ENCODE peak calls at places on chromosomes 13 and 19, in eight cellular contexts. O is IMR-90; E is astrocyte; H is lower lobe of right lung; G is CD8-positive, alpha-beta memory T cell; N is aorta; X is CD8-positive, alpha-beta T cell; K is HCT116. Q is an unnamed sample.
A peak's percentile ranks its signal among the peaks of the same experiment; 100 is the strongest.

GRCh38 chr19:9913237-9914000 is 22.9 kb downstream of the OLFM2 start:
- DNase-seq in N (no peak), H (no peak), G (no peak), O (no peak), E (no peak), X (no peak), K (no peak), Q (peak; percentile 56)

GRCh38 chr13:76677047-76677446 is 209.2 kb downstream of the KCTD12 start:
- DNase-seq in G (no peak), X (no peak), H (no peak), E (peak; percentile 56), O (peak; percentile 43), K (no peak), N (peak; percentile 75), Q (no peak)

GRCh38 chr13:82800391-82800790 is 1081.9 kb downstream of the SLITRK1 start:
- DNase-seq in H (no peak), G (no peak), O (no peak), N (no peak), E (peak; percentile 2), X (no peak), K (no peak), Q (no peak)

GRCh38 chr13:50419896-50420295 is 404.7 kb downstream of the KCNRG start:
- DNase-seq in N (no peak), X (no peak), K (no peak), G (no peak), O (no peak), E (no peak), H (no peak), Q (no peak)

GRCh38 chr13:113836917-113837553 is 26.8 kb downstream of the GAS6 start:
- DNase-seq in N (no peak), K (peak; percentile 33), H (peak; percentile 54), O (peak; percentile 85), E (peak; percentile 87), X (no peak), G (no peak), Q (peak; percentile 29)

GRCh38 chr19:45320997-45321775 is 1.5 kb downstream of the CKM start:
- DNase-seq in X (no peak), K (no peak), O (no peak), H (no peak), N (no peak), E (no peak), G (no peak), Q (no peak)

GRCh38 chr19:40204381-40204780 is 13.2 kb downstream of the MAP3K10 start:
- DNase-seq in N (no peak), X (no peak), K (no peak), H (no peak), O (no peak), G (no peak), E (no peak), Q (no peak)

GRCh38 chr13:113978741-113979481 is 5.0 kb upstream of the C13orf46 start:
- DNase-seq in E (no peak), K (no peak), H (peak; percentile 39), N (peak; percentile 71), O (no peak), X (no peak), G (no peak), Q (no peak)

GRCh38 chr13:25753976-25754375 is 297.8 kb downstream of the SHISA2 start:
- DNase-seq in O (no peak), N (no peak), E (peak; percentile 56), G (no peak), X (no peak), H (no peak), K (no peak), Q (no peak)

GRCh38 chr13:112733112-112733511 is 43.3 kb downstream of the ATP11A start:
- DNase-seq in K (no peak), X (no peak), O (no peak), H (no peak), N (no peak), G (no peak), E (no peak), Q (no peak)

GRCh38 chr13:53250272-53250875 is 221.8 kb downstream of the OLFM4 start:
- DNase-seq in N (no peak), H (no peak), E (peak; percentile 56), X (no peak), K (peak; percentile 56), O (peak; percentile 72), G (no peak), Q (peak; percentile 85)

GRCh38 chr13:98540476-98540875 is 36.4 kb downstream of the STK24 start:
- DNase-seq in K (no peak), N (no peak), X (no peak), E (peak; percentile 22), H (no peak), G (no peak), O (no peak), Q (no peak)

GRCh38 chr19:55750715-55751114 is 8.2 kb upstream of the RFPL4A start:
- DNase-seq in E (no peak), X (no peak), O (no peak), K (no peak), N (no peak), H (no peak), G (no peak), Q (no peak)

GRCh38 chr19:11560404-11560988 is 1.5 kb upstream of the ELOF1 start:
- DNase-seq in K (peak; percentile 77), G (peak; percentile 48), N (no peak), O (peak; percentile 84), E (peak; percentile 39), H (no peak), X (peak; percentile 39), Q (peak; percentile 92)

GRCh38 chr13:82636119-82636518 is 1246.2 kb downstream of the SLITRK1 start:
- DNase-seq in O (peak; percentile 9), N (no peak), G (no peak), K (no peak), X (no peak), H (no peak), E (peak; percentile 2), Q (peak; percentile 5)

GRCh38 chr13:107713314-107713713 is 502.0 kb downstream of the LIG4 start:
- DNase-seq in O (no peak), K (no peak), X (no peak), N (no peak), E (peak; percentile 10), G (no peak), H (no peak), Q (no peak)

GRCh38 chr13:86862137-86862536 is 809.0 kb upstream of the SLITRK5 start:
- DNase-seq in K (no peak), H (no peak), X (no peak), N (no peak), O (no peak), E (no peak), G (no peak), Q (no peak)

DNA sequence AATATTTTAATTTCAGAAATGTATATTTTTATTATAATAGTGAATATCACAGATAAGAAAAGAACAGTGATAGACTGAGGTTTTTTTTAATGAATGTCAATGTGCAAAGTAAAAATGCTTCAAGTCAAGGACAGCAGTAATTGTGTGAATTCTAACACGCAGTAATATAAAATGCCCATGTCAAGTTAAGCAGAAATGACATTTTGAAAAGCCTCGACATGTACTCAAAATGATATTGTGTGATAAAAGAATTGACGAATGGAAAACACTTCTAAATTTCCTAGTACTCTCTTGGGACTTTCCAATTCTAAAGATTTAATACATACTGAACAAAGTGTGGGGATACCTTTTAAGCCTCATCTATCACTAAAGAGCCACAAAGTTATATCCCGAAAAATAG is 172.6 kb downstream of the SLITRK6 start:
- DNase-seq in H (no peak), O (no peak), K (no peak), G (no peak), X (no peak), E (no peak), N (no peak), Q (no peak)
- H3K4me1 ChIP-seq in H (no peaks in the 10 kb centered on the region), O (no peaks in the 10 kb centered on the region), K (no peaks in the 10 kb centered on the region), G (no peaks in the 10 kb centered on the region), X (no peaks in the 10 kb centered on the region), E (no peaks in the 10 kb centered on the region), N (no peaks in the 10 kb centered on the region), Q (no peaks in the 10 kb centered on the region)

GRCh38 chr19:54561840-54562239 is 11.8 kb upstream of the LILRA2 start:
- DNase-seq in G (no peak), K (no peak), E (no peak), N (no peak), X (no peak), O (no peak), H (no peak), Q (no peak)

GRCh38 chr19:54560881-54561385 is 12.7 kb upstream of the LILRA2 start:
- DNase-seq in X (no peak), H (no peak), O (no peak), E (no peak), N (no peak), K (no peak), G (no peak), Q (no peak)

GRCh38 chr19:54556194-54556593 is 17.4 kb upstream of the LILRA2 start:
- DNase-seq in O (no peak), K (no peak), E (no peak), N (no peak), H (no peak), G (no peak), X (no peak), Q (no peak)

GRCh38 chr19:54554896-54555295 is 18.7 kb upstream of the LILRA2 start:
- DNase-seq in O (no peak), X (no peak), G (no peak), E (no peak), H (no peak), K (no peak), N (no peak), Q (no peak)

GRCh38 chr19:54558339-54558738 is 15.3 kb upstream of the LILRA2 start:
- DNase-seq in H (no peak), N (no peak), G (no peak), O (no peak), X (no peak), K (no peak), E (no peak), Q (no peak)
- H3K27ac ChIP-seq in H (no peak overlapping the region), N (no peak overlapping the region), G (no peak overlapping the region), O (no peak overlapping the region), X (no peak overlapping the region), K (no peak overlapping the region), E (no peak overlapping the region), Q (no peak overlapping the region)

GRCh38 chr19:5966941-5967340 is 11.0 kb downstream of the RANBP3 start:
- DNase-seq in G (no peak), E (no peak), K (no peak), X (no peak), H (no peak), N (no peak), O (no peak), Q (no peak)
- H3K4me1 ChIP-seq in G (peaks cover 78% of the 10 kb centered on the region), E (peaks cover 21% of the 10 kb centered on the region), K (peaks cover 12% of the 10 kb centered on the region), X (peaks cover 92% of the 10 kb centered on the region), H (peaks cover 78% of the 10 kb centered on the region), N (no peaks in the 10 kb centered on the region), O (peaks cover 49% of the 10 kb centered on the region), Q (peaks cover 35% of the 10 kb centered on the region)

GRCh38 chr13:81395368-81395767 is 1054.4 kb upstream of the SPRY2 start:
- DNase-seq in G (no peak), H (no peak), E (no peak), X (no peak), N (peak; percentile 68), K (no peak), O (no peak), Q (peak; percentile 6)

GRCh38 chr13:81393686-81394085 is 1052.8 kb upstream of the SPRY2 start:
- DNase-seq in O (no peak), X (no peak), H (no peak), E (no peak), K (no peak), G (no peak), N (no peak), Q (no peak)

GRCh38 chr13:81393110-81393509 is 1052.2 kb upstream of the SPRY2 start:
- DNase-seq in X (no peak), K (no peak), O (no peak), E (no peak), H (no peak), G (no peak), N (no peak), Q (no peak)

GRCh38 chr13:81396172-81396571 is 1055.2 kb upstream of the SPRY2 start:
- DNase-seq in X (no peak), E (no peak), N (no peak), O (no peak), H (no peak), G (no peak), K (no peak), Q (no peak)

GRCh38 chr13:81394605-81395004 is 1053.7 kb upstream of the SPRY2 start:
- DNase-seq in G (no peak), X (no peak), E (no peak), K (no peak), N (no peak), H (no peak), O (no peak), Q (no peak)
- H3K27ac ChIP-seq in G (no peak overlapping the region), X (no peak overlapping the region), E (no peak overlapping the region), K (no peak overlapping the region), N (no peak overlapping the region), H (no peak overlapping the region), O (no peak overlapping the region), Q (no peak overlapping the region)